ENCODE peak calls at places on chromosomes 7 and 10, in six cellular contexts. S is left ventricle myocardium inferior, R is heart right ventricle, C is thoracic aorta, M is dorsolateral prefrontal cortex, V is neural progenitor cell. P is an unnamed sample.

GRCh38 chr10:122190151-122190550 is 80.9 kb upstream of the BTBD16 start:
- DNase-seq in S (no peak), R (no peak), C (no peak), M (no peak), V (no peak), P (no peak)

GRCh38 chr7:117005449-117005848 is 52.1 kb downstream of the ST7 start:
- DNase-seq in S (no peak), R (no peak), C (no peak), M (no peak), V (no peak), P (no peak)

GRCh38 chr7:91112902-91113321 is 151.3 kb upstream of the FZD1 start:
- DNase-seq in S (no peak), R (no peak), C (no peak), M (no peak), V (no peak), P (no peak)

GRCh38 chr7:11760372-11760771 is 71.6 kb downstream of the THSD7A start:
- DNase-seq in S (no peak), R (no peak), C (no peak), M (no peak), V (peak; percentile 57), P (no peak)

GRCh38 chr10:96272256-96272985 is 1.1 kb upstream of the BLNK start:
- DNase-seq in S (no peak), R (no peak), C (no peak), M (no peak), V (no peak), P (no peak)

GRCh38 chr10:110529596-110530011 is 31.9 kb downstream of the DUSP5 start:
- DNase-seq in S (no peak), R (no peak), C (no peak), M (no peak), V (no peak), P (no peak)

GRCh38 chr10:1137499-1138163 is 81.4 kb downstream of the WDR37 start:
- DNase-seq in S (no peak), R (no peak), C (no peak), M (no peak), V (no peak), P (no peak)

GRCh38 chr7:19491821-19492452 is 216.9 kb downstream of the POLR1F start:
- DNase-seq in S (no peak), R (no peak), C (no peak), M (no peak), V (peak; percentile 18), P (no peak)

GRCh38 chr7:36308031-36308430 is 81.6 kb upstream of the ANLN start:
- DNase-seq in S (no peak), R (no peak), C (no peak), M (no peak), V (no peak), P (no peak)

GRCh38 chr7:82507365-82507975 is 63.9 kb upstream of the CACNA2D1 start:
- DNase-seq in S (no peak), R (no peak), C (no peak), M (no peak), V (no peak), P (peak; percentile 5)

GRCh38 chr10:91875156-91875555 is 34.1 kb downstream of the FGFBP3 start:
- DNase-seq in S (no peak), R (no peak), C (no peak), M (no peak), V (no peak), P (no peak)

GRCh38 chr10:90326498-90327267 is 531.2 kb downstream of the HTR7 start:
- DNase-seq in S (no peak), R (no peak), C (no peak), M (no peak), V (no peak), P (no peak)

GRCh38 chr10:60048146-60048545 is 141.8 kb upstream of the CCDC6 start:
- DNase-seq in S (no peak), R (no peak), C (no peak), M (no peak), V (peak; percentile 80), P (no peak)

GRCh38 chr7:83419013-83419412 is 229.9 kb downstream of the SEMA3E start:
- DNase-seq in S (no peak), R (no peak), C (no peak), M (no peak), V (no peak), P (no peak)

GRCh38 chr7:133858311-133858710 is 268.8 kb upstream of the LRGUK start:
- DNase-seq in S (no peak), R (no peak), C (no peak), M (no peak), V (no peak), P (no peak)

DNA sequence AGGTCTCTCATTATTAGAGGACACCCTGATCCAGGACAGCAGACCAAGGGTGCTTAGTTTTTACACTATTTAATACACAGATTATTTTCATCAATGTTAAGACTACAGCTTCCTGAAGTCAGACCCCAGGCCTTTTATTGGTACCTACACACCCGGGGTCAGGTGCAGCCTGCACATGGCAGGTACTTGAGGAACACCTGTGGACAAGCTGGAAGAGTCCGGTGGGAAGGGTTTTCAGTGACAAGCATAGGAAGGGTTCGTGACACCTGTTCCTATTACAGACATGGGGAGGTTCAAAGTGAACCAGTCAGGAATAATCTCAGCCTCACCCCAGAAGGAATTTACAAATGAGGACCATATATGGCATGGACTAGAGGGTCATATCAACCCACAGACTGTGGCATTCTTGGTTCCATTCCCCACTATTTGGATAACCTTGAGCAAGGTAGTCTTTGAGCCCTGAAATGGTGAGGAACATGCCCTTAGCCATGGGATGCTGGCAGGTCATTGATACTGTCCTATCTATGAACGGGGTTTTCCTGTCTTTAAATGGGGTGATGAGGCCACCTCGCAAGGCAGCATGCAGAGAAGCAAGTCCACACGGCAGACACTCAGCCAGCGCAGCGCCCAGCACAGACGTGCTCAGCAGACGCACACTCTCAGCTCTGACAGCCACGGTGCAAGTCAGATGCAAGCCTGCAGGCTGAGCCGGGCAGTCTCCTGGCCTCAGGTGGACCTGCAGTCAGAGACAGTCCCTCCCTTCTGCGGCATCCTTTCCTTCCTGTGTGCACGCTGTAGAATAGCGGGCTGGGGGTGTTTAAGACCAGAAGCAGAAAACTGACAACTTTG is 624.9 kb downstream of the PTPRN2 start:
- DNase-seq in S (no peak), R (no peak), C (no peak), M (no peak), V (no peak), P (no peak)
- H3K4me3 ChIP-seq in S (no peak overlapping the region), R (no peak overlapping the region), C (no peak overlapping the region), M (no peak overlapping the region), V (no peak overlapping the region), P (no peak overlapping the region)

GRCh38 chr7:139059905-139060304 is 24.1 kb upstream of the ZC3HAV1L start:
- DNase-seq in S (no peak), R (no peak), C (no peak), M (no peak), V (no peak), P (no peak)

GRCh38 chr7:139058963-139059362 is 23.1 kb upstream of the ZC3HAV1L start:
- DNase-seq in S (no peak), R (peak; percentile 50), C (no peak), M (no peak), V (no peak), P (no peak)

GRCh38 chr7:139055674-139056073 is 19.8 kb upstream of the ZC3HAV1L start:
- DNase-seq in S (no peak), R (no peak), C (no peak), M (no peak), V (no peak), P (no peak)

GRCh38 chr7:139051655-139052054 is 15.8 kb upstream of the ZC3HAV1L start:
- DNase-seq in S (no peak), R (no peak), C (no peak), M (no peak), V (no peak), P (no peak)

DNA sequence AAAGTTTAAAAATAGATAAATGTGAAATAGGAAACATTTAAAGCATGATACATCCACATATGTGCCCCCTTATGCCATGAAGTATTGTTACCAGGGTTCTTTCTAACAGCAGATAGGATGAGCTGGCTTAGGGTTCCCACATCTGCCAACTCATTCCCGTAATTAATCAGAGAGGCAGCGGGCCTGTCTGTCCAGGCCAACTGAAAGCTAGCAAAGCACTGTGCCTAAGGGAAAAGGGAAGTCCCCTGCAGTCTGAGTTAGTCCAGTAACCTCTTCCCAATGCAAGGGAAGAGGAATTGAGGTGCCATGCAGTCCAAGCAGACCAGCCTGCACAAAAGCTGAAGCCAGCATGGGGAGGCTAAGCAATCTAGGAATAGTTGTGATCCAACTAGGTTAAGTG is 18.3 kb upstream of the ZC3HAV1L start:
- DNase-seq in S (no peak), R (no peak), C (no peak), M (no peak), V (no peak), P (no peak)
- TF ChIP-seq CTCF in S (no peak), R (no peak), C (no peak), M (no peak), V (no peak), P (no peak)

GRCh38 chr7:139871820-139872219 is 42.8 kb downstream of the TBXAS1 start:
- DNase-seq in S (no peak), R (no peak), C (no peak), M (no peak), V (no peak), P (no peak)

GRCh38 chr7:139870406-139870805 is 41.3 kb downstream of the TBXAS1 start:
- DNase-seq in S (no peak), R (no peak), C (no peak), M (no peak), V (no peak), P (no peak)

GRCh38 chr7:139869886-139870285 is 40.8 kb downstream of the TBXAS1 start:
- DNase-seq in S (no peak), R (no peak), C (no peak), M (no peak), V (no peak), P (no peak)

GRCh38 chr7:139873593-139874374 is 44.7 kb downstream of the TBXAS1 start:
- DNase-seq in S (no peak), R (peak; percentile 32), C (no peak), M (no peak), V (no peak), P (no peak)

GRCh38 chr7:139871276-139871675 is 42.2 kb downstream of the TBXAS1 start:
- DNase-seq in S (no peak), R (no peak), C (no peak), M (no peak), V (no peak), P (no peak)
- H3K4me3 ChIP-seq in S (no peak overlapping the region), R (no peak overlapping the region), C (peak overlapping the region; percentile 15), M (no peak overlapping the region), V (no peak overlapping the region), P (no peak overlapping the region)

DNA sequence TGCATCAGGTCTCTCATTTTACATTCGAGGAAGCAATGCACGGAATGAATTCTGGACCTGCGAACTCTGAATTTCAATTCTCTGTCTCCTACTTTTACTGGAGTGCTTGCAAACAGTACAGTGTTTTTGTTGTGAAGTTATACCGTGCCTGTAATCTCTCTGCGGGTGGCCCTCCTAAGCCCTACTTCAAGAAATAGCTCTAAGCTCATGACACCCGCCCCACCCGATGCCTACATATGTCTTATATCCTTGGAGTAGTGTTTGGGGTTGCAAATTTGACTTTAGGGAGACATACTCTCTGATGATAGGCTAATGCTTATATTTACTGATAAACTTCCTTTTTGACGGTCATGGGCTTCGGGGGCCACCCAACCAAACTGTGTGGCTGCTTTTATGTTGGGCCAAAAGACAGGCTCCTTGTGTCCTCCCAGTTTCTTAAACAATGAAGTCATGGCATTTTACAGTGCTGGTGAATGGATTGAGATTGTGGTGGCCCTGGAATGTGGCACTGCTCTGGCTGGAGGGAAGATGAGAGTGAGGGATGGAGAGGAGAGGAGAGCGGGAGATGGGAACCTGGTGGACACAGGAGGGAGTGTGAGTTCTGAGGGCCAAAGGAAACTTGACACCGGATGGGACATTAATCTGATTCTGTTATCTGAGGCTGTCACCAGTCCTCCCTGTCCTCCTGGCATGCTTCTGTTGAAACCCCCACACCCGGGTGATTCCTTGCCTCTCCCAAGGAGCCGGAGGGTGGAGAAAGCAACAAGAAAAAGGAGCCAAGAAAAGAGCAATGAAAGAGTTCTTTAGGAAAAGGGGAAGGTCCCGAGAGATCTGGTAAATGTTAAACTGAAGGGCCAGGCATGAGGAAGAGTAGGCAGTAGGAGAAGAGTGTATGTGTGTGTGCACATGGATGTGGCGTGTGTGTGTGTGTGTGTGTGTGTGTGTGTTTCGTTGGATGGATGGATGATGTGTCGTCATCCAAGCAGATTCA is 113.2 kb downstream of the TCF7L2 start:
- DNase-seq in S (no peak), R (no peak), C (no peak), M (no peak), V (peak; percentile 61), P (no peak)
- TF ChIP-seq CTCF in S (no peak), R (no peak), C (no peak), M (no peak), V (peak; percentile 21), P (no peak)

P was measured in mucosa of descending colon.